ENCODE peak calls at places on chromosomes 6 and 20, in six cellular contexts. One of them, this sample, is unnamed.

GRCh38 chr6:149484733-149485700 is at the start of gene ZC3H12D:
- DNase-seq in stimulated activated CD4-positive, alpha-beta T cell treated with anti-CD3 and anti-CD28 coated beads, Interleukin-1b, Interleukin-23, amount 100 ng/mL, for 24 hours: peak; percentile 43
- DNase-seq in HCT116: peak; percentile 38
- DNase-seq in psoas muscle: peak; percentile 84
- DNase-seq in GM10248: no peak
- DNase-seq in RPMI7951: peak; percentile 93
- DNase-seq in this sample: no peak

GRCh38 chr6:75802366-75802765 is 53.3 kb downstream of the MYO6 start:
- DNase-seq in stimulated activated CD4-positive, alpha-beta T cell treated with anti-CD3 and anti-CD28 coated beads, Interleukin-1b, Interleukin-23, amount 100 ng/mL, for 24 hours: no peak
- DNase-seq in HCT116: peak; percentile 2
- DNase-seq in psoas muscle: no peak
- DNase-seq in GM10248: no peak
- DNase-seq in RPMI7951: peak; percentile 51
- DNase-seq in this sample: no peak

GRCh38 chr6:105484238-105485161 is 81.6 kb upstream of the PREP start:
- DNase-seq in stimulated activated CD4-positive, alpha-beta T cell treated with anti-CD3 and anti-CD28 coated beads, Interleukin-1b, Interleukin-23, amount 100 ng/mL, for 24 hours: no peak
- DNase-seq in HCT116: peak; percentile 42
- DNase-seq in psoas muscle: no peak
- DNase-seq in GM10248: peak; percentile 22
- DNase-seq in RPMI7951: peak; percentile 66
- DNase-seq in this sample: no peak

GRCh38 chr6:47646689-47647088 is 51.7 kb upstream of the ADGRF4 start:
- DNase-seq in stimulated activated CD4-positive, alpha-beta T cell treated with anti-CD3 and anti-CD28 coated beads, Interleukin-1b, Interleukin-23, amount 100 ng/mL, for 24 hours: no peak
- DNase-seq in HCT116: no peak
- DNase-seq in psoas muscle: no peak
- DNase-seq in GM10248: no peak
- DNase-seq in RPMI7951: no peak
- DNase-seq in this sample: no peak

GRCh38 chr6:14126250-14126649 is 8.7 kb downstream of the CD83 start:
- DNase-seq in stimulated activated CD4-positive, alpha-beta T cell treated with anti-CD3 and anti-CD28 coated beads, Interleukin-1b, Interleukin-23, amount 100 ng/mL, for 24 hours: no peak
- DNase-seq in HCT116: no peak
- DNase-seq in psoas muscle: no peak
- DNase-seq in GM10248: no peak
- DNase-seq in RPMI7951: no peak
- DNase-seq in this sample: no peak

GRCh38 chr6:3737149-3737830 is 14.2 kb downstream of the PXDC1 start:
- DNase-seq in stimulated activated CD4-positive, alpha-beta T cell treated with anti-CD3 and anti-CD28 coated beads, Interleukin-1b, Interleukin-23, amount 100 ng/mL, for 24 hours: no peak
- DNase-seq in HCT116: no peak
- DNase-seq in psoas muscle: no peak
- DNase-seq in GM10248: no peak
- DNase-seq in RPMI7951: no peak
- DNase-seq in this sample: no peak

GRCh38 chr6:144311361-144311760 is 26.2 kb downstream of the UTRN start:
- DNase-seq in stimulated activated CD4-positive, alpha-beta T cell treated with anti-CD3 and anti-CD28 coated beads, Interleukin-1b, Interleukin-23, amount 100 ng/mL, for 24 hours: no peak
- DNase-seq in HCT116: no peak
- DNase-seq in psoas muscle: no peak
- DNase-seq in GM10248: no peak
- DNase-seq in RPMI7951: no peak
- DNase-seq in this sample: no peak

GRCh38 chr6:34657307-34657978 is 39.1 kb downstream of the ILRUN start:
- DNase-seq in stimulated activated CD4-positive, alpha-beta T cell treated with anti-CD3 and anti-CD28 coated beads, Interleukin-1b, Interleukin-23, amount 100 ng/mL, for 24 hours: no peak
- DNase-seq in HCT116: no peak
- DNase-seq in psoas muscle: no peak
- DNase-seq in GM10248: no peak
- DNase-seq in RPMI7951: peak; percentile 84
- DNase-seq in this sample: no peak

GRCh38 chr20:33673411-33674293 is 576 bp downstream of the NECAB3 start:
- DNase-seq in stimulated activated CD4-positive, alpha-beta T cell treated with anti-CD3 and anti-CD28 coated beads, Interleukin-1b, Interleukin-23, amount 100 ng/mL, for 24 hours: no peak
- DNase-seq in HCT116: no peak
- DNase-seq in psoas muscle: peak; percentile 57
- DNase-seq in GM10248: no peak
- DNase-seq in RPMI7951: peak; percentile 71
- DNase-seq in this sample: no peak

GRCh38 chr6:29763491-29764289 is 40.5 kb downstream of the HLA-F start:
- DNase-seq in stimulated activated CD4-positive, alpha-beta T cell treated with anti-CD3 and anti-CD28 coated beads, Interleukin-1b, Interleukin-23, amount 100 ng/mL, for 24 hours: no peak
- DNase-seq in HCT116: no peak
- DNase-seq in psoas muscle: no peak
- DNase-seq in GM10248: peak; percentile 24
- DNase-seq in RPMI7951: peak; percentile 88
- DNase-seq in this sample: no peak

GRCh38 chr20:57139342-57140093 is 126.9 kb downstream of the BMP7 start:
- DNase-seq in stimulated activated CD4-positive, alpha-beta T cell treated with anti-CD3 and anti-CD28 coated beads, Interleukin-1b, Interleukin-23, amount 100 ng/mL, for 24 hours: no peak
- DNase-seq in HCT116: no peak
- DNase-seq in psoas muscle: no peak
- DNase-seq in GM10248: no peak
- DNase-seq in RPMI7951: no peak
- DNase-seq in this sample: no peak

GRCh38 chr20:54067606-54068174 is 2.7 kb downstream of the BCAS1 start:
- DNase-seq in stimulated activated CD4-positive, alpha-beta T cell treated with anti-CD3 and anti-CD28 coated beads, Interleukin-1b, Interleukin-23, amount 100 ng/mL, for 24 hours: no peak
- DNase-seq in HCT116: peak; percentile 97
- DNase-seq in psoas muscle: no peak
- DNase-seq in GM10248: no peak
- DNase-seq in RPMI7951: peak; percentile 19
- DNase-seq in this sample: no peak

GRCh38 chr6:125154184-125155135 is 887 bp downstream of the TPD52L1 start:
- DNase-seq in stimulated activated CD4-positive, alpha-beta T cell treated with anti-CD3 and anti-CD28 coated beads, Interleukin-1b, Interleukin-23, amount 100 ng/mL, for 24 hours: no peak
- DNase-seq in HCT116: peak; percentile 51
- DNase-seq in psoas muscle: peak; percentile 77
- DNase-seq in GM10248: peak; percentile 19
- DNase-seq in RPMI7951: peak; percentile 39
- DNase-seq in this sample: no peak

GRCh38 chr6:48825501-48826317 is 637.3 kb downstream of the MMUT start:
- DNase-seq in stimulated activated CD4-positive, alpha-beta T cell treated with anti-CD3 and anti-CD28 coated beads, Interleukin-1b, Interleukin-23, amount 100 ng/mL, for 24 hours: no peak
- DNase-seq in HCT116: no peak
- DNase-seq in psoas muscle: no peak
- DNase-seq in GM10248: no peak
- DNase-seq in RPMI7951: peak; percentile 53
- DNase-seq in this sample: no peak

GRCh38 chr6:137910424-137910834 is 43.4 kb downstream of the TNFAIP3 start:
- DNase-seq in stimulated activated CD4-positive, alpha-beta T cell treated with anti-CD3 and anti-CD28 coated beads, Interleukin-1b, Interleukin-23, amount 100 ng/mL, for 24 hours: no peak
- DNase-seq in HCT116: no peak
- DNase-seq in psoas muscle: no peak
- DNase-seq in GM10248: no peak
- DNase-seq in RPMI7951: peak; percentile 79
- DNase-seq in this sample: no peak

GRCh38 chr6:82877213-82878195 is 188.1 kb downstream of the UBE3D start:
- DNase-seq in stimulated activated CD4-positive, alpha-beta T cell treated with anti-CD3 and anti-CD28 coated beads, Interleukin-1b, Interleukin-23, amount 100 ng/mL, for 24 hours: no peak
- DNase-seq in HCT116: peak; percentile 54
- DNase-seq in psoas muscle: no peak
- DNase-seq in GM10248: no peak
- DNase-seq in RPMI7951: peak; percentile 88
- DNase-seq in this sample: no peak

GRCh38 chr20:60037120-60037499 is 78.9 kb downstream of the CDH26 start:
- DNase-seq in stimulated activated CD4-positive, alpha-beta T cell treated with anti-CD3 and anti-CD28 coated beads, Interleukin-1b, Interleukin-23, amount 100 ng/mL, for 24 hours: no peak
- DNase-seq in HCT116: no peak
- DNase-seq in psoas muscle: no peak
- DNase-seq in GM10248: no peak
- DNase-seq in RPMI7951: peak; percentile 15
- DNase-seq in this sample: no peak

GRCh38 chr6:16397623-16398022 is 159.2 kb downstream of the GMPR start:
- DNase-seq in stimulated activated CD4-positive, alpha-beta T cell treated with anti-CD3 and anti-CD28 coated beads, Interleukin-1b, Interleukin-23, amount 100 ng/mL, for 24 hours: no peak
- DNase-seq in HCT116: no peak
- DNase-seq in psoas muscle: no peak
- DNase-seq in GM10248: no peak
- DNase-seq in RPMI7951: peak; percentile 47
- DNase-seq in this sample: no peak

GRCh38 chr6:12051861-12052368 is 39.8 kb downstream of the HIVEP1 start:
- DNase-seq in stimulated activated CD4-positive, alpha-beta T cell treated with anti-CD3 and anti-CD28 coated beads, Interleukin-1b, Interleukin-23, amount 100 ng/mL, for 24 hours: no peak
- DNase-seq in HCT116: no peak
- DNase-seq in psoas muscle: no peak
- DNase-seq in GM10248: peak; percentile 69
- DNase-seq in RPMI7951: peak; percentile 24
- DNase-seq in this sample: no peak

GRCh38 chr20:25139061-25139705 is 56.3 kb upstream of the ENTPD6 start:
- DNase-seq in stimulated activated CD4-positive, alpha-beta T cell treated with anti-CD3 and anti-CD28 coated beads, Interleukin-1b, Interleukin-23, amount 100 ng/mL, for 24 hours: no peak
- DNase-seq in HCT116: peak; percentile 32
- DNase-seq in psoas muscle: no peak
- DNase-seq in GM10248: no peak
- DNase-seq in RPMI7951: no peak
- DNase-seq in this sample: no peak

GRCh38 chr20:47136782-47137181 is 219.7 kb downstream of the ZMYND8 start:
- DNase-seq in stimulated activated CD4-positive, alpha-beta T cell treated with anti-CD3 and anti-CD28 coated beads, Interleukin-1b, Interleukin-23, amount 100 ng/mL, for 24 hours: no peak
- DNase-seq in HCT116: no peak
- DNase-seq in psoas muscle: no peak
- DNase-seq in GM10248: no peak
- DNase-seq in RPMI7951: no peak
- DNase-seq in this sample: no peak

GRCh38 chr6:152948150-152948768 is 34.6 kb downstream of the FBXO5 start:
- DNase-seq in stimulated activated CD4-positive, alpha-beta T cell treated with anti-CD3 and anti-CD28 coated beads, Interleukin-1b, Interleukin-23, amount 100 ng/mL, for 24 hours: no peak
- DNase-seq in HCT116: peak; percentile 49
- DNase-seq in psoas muscle: no peak
- DNase-seq in GM10248: peak; percentile 32
- DNase-seq in RPMI7951: peak; percentile 64
- DNase-seq in this sample: no peak

GRCh38 chr20:50794181-50794845 is 548 bp upstream of the BCAS4 start:
- DNase-seq in stimulated activated CD4-positive, alpha-beta T cell treated with anti-CD3 and anti-CD28 coated beads, Interleukin-1b, Interleukin-23, amount 100 ng/mL, for 24 hours: no peak
- DNase-seq in HCT116: no peak
- DNase-seq in psoas muscle: peak; percentile 39
- DNase-seq in GM10248: no peak
- DNase-seq in RPMI7951: no peak
- DNase-seq in this sample: no peak

GRCh38 chr20:38658879-38659612 is 57.4 kb downstream of the ARHGAP40 start:
- DNase-seq in stimulated activated CD4-positive, alpha-beta T cell treated with anti-CD3 and anti-CD28 coated beads, Interleukin-1b, Interleukin-23, amount 100 ng/mL, for 24 hours: no peak
- DNase-seq in HCT116: peak; percentile 43
- DNase-seq in psoas muscle: no peak
- DNase-seq in GM10248: peak; percentile 63
- DNase-seq in RPMI7951: peak; percentile 14
- DNase-seq in this sample: no peak

GRCh38 chr20:25253606-25254275 is 5.9 kb downstream of the PYGB start:
- DNase-seq in stimulated activated CD4-positive, alpha-beta T cell treated with anti-CD3 and anti-CD28 coated beads, Interleukin-1b, Interleukin-23, amount 100 ng/mL, for 24 hours: no peak
- DNase-seq in HCT116: no peak
- DNase-seq in psoas muscle: no peak
- DNase-seq in GM10248: no peak
- DNase-seq in RPMI7951: no peak
- DNase-seq in this sample: no peak

This sample was measured in omental fat pad.